ENCODE peak calls at places on chromosomes 2 and 18, in four cellular contexts. R is SHP77 treated with DMSO at 0.1 percent for 48 hours; H is MCF 10A; S is CD8-positive, alpha-beta memory T cell. V is an unnamed sample.

GRCh38 chr2:95297088-95297487 is at the start of gene KCNIP3:
- DNase-seq in S (no peak), H (no peak), R (peak; percentile 60), V (no peak)

GRCh38 chr2:190470256-190470826 is 62.2 kb downstream of the MFSD6 start:
- DNase-seq in H (no peak), R (no peak), S (no peak), V (no peak)

GRCh38 chr18:72762505-72763122 is 105.2 kb downstream of the NETO1 start:
- DNase-seq in H (peak; percentile 81), S (no peak), R (peak; percentile 69), V (no peak)

GRCh38 chr2:45505138-45505537 is 105.9 kb downstream of the SRBD1 start:
- DNase-seq in R (no peak), S (no peak), H (no peak), V (no peak)

GRCh38 chr2:42722328-42723190 is 41.4 kb downstream of the OXER1 start:
- DNase-seq in H (peak; percentile 69), R (no peak), S (no peak), V (no peak)

GRCh38 chr2:181411105-181411849 is 45.9 kb upstream of the ITGA4 start:
- DNase-seq in H (no peak), R (peak; percentile 72), S (no peak), V (no peak)

GRCh38 chr2:66445781-66446177 is 10.9 kb downstream of the MEIS1 start:
- DNase-seq in R (no peak), S (no peak), H (no peak), V (no peak)

GRCh38 chr18:11587432-11587831 is 22.0 kb upstream of the SLC35G4 start:
- DNase-seq in S (no peak), R (no peak), H (no peak), V (no peak)

GRCh38 chr2:5389740-5390139 is 302.4 kb upstream of the SOX11 start:
- DNase-seq in S (no peak), H (no peak), R (no peak), V (no peak)

GRCh38 chr2:193806088-193806774 is 1611.5 kb upstream of the TMEFF2 start:
- DNase-seq in R (peak; percentile 7), H (no peak), S (no peak), V (no peak)

GRCh38 chr18:25557006-25557405 is 205.0 kb upstream of the ZNF521 start:
- DNase-seq in H (no peak), R (no peak), S (no peak), V (no peak)

GRCh38 chr2:175366814-175367213 is 185.3 kb upstream of the ATP5MC3 start:
- DNase-seq in H (peak; percentile 68), R (peak; percentile 2), S (no peak), V (no peak)

GRCh38 chr2:136373035-136373434 is 255.1 kb upstream of the CXCR4 start:
- DNase-seq in S (no peak), R (no peak), H (no peak), V (no peak)

GRCh38 chr2:223621901-223622300 is 19.7 kb upstream of the SCG2 start:
- DNase-seq in S (no peak), H (no peak), R (no peak), V (no peak)

GRCh38 chr18:77132369-77133050 is at the start of gene MBP:
- DNase-seq in R (peak; percentile 47), S (peak; percentile 77), H (peak; percentile 73), V (peak; percentile 68)

GRCh38 chr2:131493199-131494018 is 1.2 kb upstream of the MZT2A start:
- DNase-seq in H (peak; percentile 1), R (no peak), S (no peak), V (no peak)

GRCh38 chr2:231563378-231563961 is 29.2 kb upstream of the TEX44 start:
- DNase-seq in S (no peak), H (peak; percentile 70), R (peak; percentile 38), V (no peak)

GRCh38 chr2:69683170-69683971 is 39.8 kb upstream of the AAK1 start:
- DNase-seq in R (no peak), H (peak; percentile 58), S (no peak), V (no peak)

V was measured in activated gamma-delta T cell treated with Interleukin-2 at 50 U/mL for 16 hours.